ENCODE peak calls at places on chromosomes 7 and 10, in nine cellular contexts. C is IMR-90, W is neural progenitor cell, K is heart left ventricle, A is cardiac fibroblast, G is Caco-2, M is foreskin fibroblast, N is left ventricle myocardium inferior, Z is HCT116. R is an unnamed sample.

GRCh38 chr7:57774300-57774699 is 324.3 kb downstream of the ZNF716 start:
- DNase-seq in C (no peak), W (no peak), K (no peak), A (no peak), G (no peak), M (no peak), N (no peak), Z (no peak), R (no peak)

GRCh38 chr7:135204876-135205275 is 6.5 kb downstream of the WDR91 start:
- DNase-seq in C (no peak), W (no peak), K (no peak), A (no peak), G (no peak), M (no peak), N (no peak), Z (no peak), R (no peak)

GRCh38 chr7:54985405-54986360 is 33.1 kb upstream of the EGFR start:
- DNase-seq in C (peak), W (no peak), K (no peak), A (peak), G (peak), M (peak), N (no peak), Z (peak), R (no peak)

GRCh38 chr7:65302883-65303282 is 70.8 kb upstream of the ZNF92 start:
- DNase-seq in C (no peak), W (no peak), K (no peak), A (no peak), G (no peak), M (no peak), N (no peak), Z (no peak), R (no peak)

GRCh38 chr7:34062826-34063225 is 157.5 kb downstream of the BMPER start:
- DNase-seq in C (no peak), W (no peak), K (no peak), A (no peak), G (no peak), M (no peak), N (no peak), Z (no peak), R (no peak)

GRCh38 chr10:10792681-10793080 is 225.0 kb upstream of the CELF2 start:
- DNase-seq in C (peak), W (peak), K (no peak), A (peak), G (no peak), M (peak), N (no peak), Z (no peak), R (no peak)

GRCh38 chr7:47526466-47526865 is 55.4 kb downstream of the TNS3 start:
- DNase-seq in C (no peak), W (no peak), K (no peak), A (no peak), G (no peak), M (no peak), N (no peak), Z (no peak), R (no peak)

GRCh38 chr7:76225379-76225778 is 23.7 kb downstream of the SRRM3 start:
- DNase-seq in C (peak), W (peak), K (no peak), A (peak), G (no peak), M (no peak), N (no peak), Z (no peak), R (no peak)

GRCh38 chr7:7098280-7098818 is 84.0 kb upstream of the C1GALT1 start:
- DNase-seq in C (no peak), W (no peak), K (no peak), A (no peak), G (no peak), M (no peak), N (no peak), Z (no peak), R (no peak)

GRCh38 chr10:97498841-97499560 is at the start of gene UBTD1:
- DNase-seq in C (peak), W (peak), K (peak), A (peak), G (peak), M (peak), N (peak), Z (no peak), R (peak)

GRCh38 chr10:6072215-6072941 is 10.2 kb upstream of the IL2RA start:
- DNase-seq in C (no peak), W (no peak), K (no peak), A (no peak), G (no peak), M (no peak), N (no peak), Z (no peak), R (no peak)

GRCh38 chr7:132709971-132710567 is 133.8 kb upstream of the PLXNA4 start:
- DNase-seq in C (peak), W (peak), K (no peak), A (peak), G (no peak), M (peak), N (no peak), Z (peak), R (no peak)

GRCh38 chr7:108805808-108806397 is 236.2 kb downstream of the DNAJB9 start:
- DNase-seq in C (peak), W (peak), K (no peak), A (peak), G (no peak), M (peak), N (no peak), Z (peak), R (no peak)

GRCh38 chr10:6173203-6173602 is 29.5 kb upstream of the PFKFB3 start:
- DNase-seq in C (no peak), W (peak), K (no peak), A (no peak), G (no peak), M (no peak), N (no peak), Z (no peak), R (no peak)

GRCh38 chr7:93150200-93150835 is 2.1 kb upstream of the SAMD9L start:
- DNase-seq in C (peak), W (no peak), K (no peak), A (peak), G (no peak), M (peak), N (no peak), Z (no peak), R (no peak)

GRCh38 chr7:4479367-4480039 is 202.6 kb upstream of the FOXK1 start:
- DNase-seq in C (peak), W (peak), K (no peak), A (peak), G (peak), M (peak), N (no peak), Z (peak), R (no peak)

GRCh38 chr7:17311952-17312351 is 13.5 kb downstream of the AHR start:
- DNase-seq in C (no peak), W (peak), K (no peak), A (no peak), G (no peak), M (no peak), N (no peak), Z (no peak), R (no peak)

GRCh38 chr10:28949005-28950004 is 272.0 kb downstream of the BAMBI start:
- DNase-seq in C (peak), W (no peak), K (no peak), A (no peak), G (peak), M (no peak), N (no peak), Z (no peak), R (no peak)

GRCh38 chr10:71268751-71269150 is 50.3 kb upstream of the SLC29A3 start:
- DNase-seq in C (peak), W (no peak), K (peak), A (no peak), G (no peak), M (peak), N (peak), Z (no peak), R (no peak)

GRCh38 chr10:126135177-126135576 is 238.8 kb downstream of the FANK1 start:
- DNase-seq in C (peak), W (peak), K (no peak), A (peak), G (no peak), M (no peak), N (no peak), Z (no peak), R (no peak)

GRCh38 chr7:50953820-50954219 is 171.1 kb upstream of the GRB10 start:
- DNase-seq in C (peak), W (peak), K (no peak), A (peak), G (peak), M (peak), N (no peak), Z (no peak), R (no peak)

GRCh38 chr10:98858525-98858924 is 377.1 kb downstream of the HPSE2 start:
- DNase-seq in C (peak), W (peak), K (no peak), A (no peak), G (no peak), M (peak), N (no peak), Z (peak), R (no peak)

GRCh38 chr7:126103582-126103981 is 1149.2 kb downstream of the GRM8 start:
- DNase-seq in C (no peak), W (no peak), K (no peak), A (no peak), G (no peak), M (no peak), N (no peak), Z (no peak), R (no peak)

DNA sequence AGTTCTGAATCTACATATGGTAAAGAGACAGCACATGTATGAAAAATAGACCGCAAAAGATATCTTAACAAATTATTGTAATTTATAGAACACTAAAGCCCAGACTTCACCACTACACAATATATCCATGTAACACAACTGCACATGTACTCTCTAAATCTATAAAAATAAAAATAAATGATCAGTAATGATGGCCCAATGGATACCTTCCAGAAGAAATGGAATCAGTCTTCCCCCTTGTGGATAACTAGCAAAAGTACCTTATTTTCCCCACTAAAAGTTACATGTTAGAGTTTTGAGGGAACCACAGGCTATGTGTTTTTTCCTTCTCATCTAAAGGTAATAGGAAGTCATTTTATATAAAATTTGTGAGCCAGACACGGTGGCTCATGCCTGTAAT is 25.7 kb downstream of the C7orf25 start:
- DNase-seq in C (no peak), W (no peak), K (no peak), A (peak), G (no peak), M (no peak), N (no peak), Z (no peak), R (no peak)
- TF ChIP-seq CTCF in C (peak), W (peak), K (peak), A (peak), G (peak), M (peak), N (peak), Z (peak), R (no peak)

DNA sequence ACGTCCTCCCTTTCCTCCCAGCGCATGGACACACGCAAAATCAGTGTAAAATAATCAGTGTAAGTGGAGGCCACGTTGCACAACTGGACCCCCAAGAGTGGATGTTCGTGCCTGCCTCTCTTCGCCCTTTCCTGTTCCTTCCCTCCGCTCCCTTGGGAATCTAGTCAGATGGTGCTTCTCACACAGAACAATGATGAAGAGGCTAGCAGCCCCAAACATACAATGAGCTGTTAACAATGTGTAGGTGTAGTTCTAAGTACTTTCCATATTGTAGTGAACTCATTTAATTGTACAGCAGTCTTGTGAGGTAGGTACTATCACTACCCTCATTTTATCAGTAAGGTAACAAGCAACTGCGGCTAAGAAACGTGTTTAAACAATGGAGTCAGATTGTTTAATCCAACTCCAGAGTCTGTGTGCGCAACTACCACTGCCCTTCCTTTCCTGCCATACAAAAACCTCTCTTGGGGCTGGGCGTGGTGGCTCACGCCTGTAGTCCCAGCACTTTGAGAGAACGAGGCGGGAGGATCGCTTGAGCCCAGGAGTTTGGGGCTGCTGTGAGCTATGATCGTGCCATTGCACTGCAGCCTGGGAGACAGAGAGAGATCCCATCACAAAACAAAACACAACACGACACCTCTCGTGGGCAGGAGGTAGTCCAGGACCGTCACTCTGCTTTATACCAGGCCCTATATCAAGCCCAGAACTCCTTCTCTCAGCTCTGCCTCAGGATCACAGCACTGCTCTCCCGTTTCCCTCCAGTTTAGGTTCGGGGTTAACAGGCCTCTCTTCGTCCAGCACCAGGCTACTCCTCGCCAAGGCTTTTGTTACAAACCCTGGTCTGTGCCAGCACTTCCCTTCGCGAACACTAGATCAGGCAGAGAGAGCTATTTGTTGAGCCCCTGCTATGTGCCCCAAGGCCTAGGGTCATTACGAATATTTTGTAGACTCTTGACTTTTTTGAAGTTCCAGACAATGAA is 1.1 kb downstream of the FKBP9 start:
- DNase-seq in C (peak), W (no peak), K (peak), A (peak), G (no peak), M (peak), N (peak), Z (no peak), R (peak)
- H3K4me3 ChIP-seq in C (peak), W (peak), K (peak), A (peak), G (peak), M (peak), N (peak), Z (peak), R (peak)

DNA sequence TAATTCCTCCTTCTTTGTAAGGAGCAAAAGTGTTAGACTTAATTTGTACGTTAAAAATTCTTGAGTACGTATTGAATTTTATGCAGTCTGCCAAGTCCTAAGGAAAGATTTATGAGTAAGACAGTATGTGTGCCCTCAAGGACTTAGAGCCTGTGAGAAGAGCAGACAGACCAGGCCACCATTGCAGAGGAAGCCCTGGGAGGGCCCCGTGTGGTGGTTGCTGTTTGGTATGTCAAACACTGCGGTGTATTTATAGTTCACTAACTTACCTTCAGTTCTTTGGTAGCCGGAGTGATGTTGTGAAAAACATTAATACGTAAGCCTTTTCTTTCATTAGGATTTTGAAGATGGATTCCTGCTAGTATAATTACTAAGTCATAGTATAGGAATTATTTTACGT is 82.9 kb downstream of the GALNT11 start:
- DNase-seq in C (no peak), W (no peak), K (no peak), A (no peak), G (peak), M (no peak), N (no peak), Z (no peak), R (no peak)
- TF ChIP-seq CTCF in C (no peak), W (no peak), K (no peak), A (no peak), G (peak), M (no peak), N (peak), Z (no peak), R (no peak)

GRCh38 chr7:20825555-20825954 is 38.9 kb upstream of the SP8 start:
- DNase-seq in C (no peak), W (no peak), K (no peak), A (no peak), G (no peak), M (no peak), N (no peak), Z (no peak), R (no peak)

GRCh38 chr7:20831451-20831850 is 44.8 kb upstream of the SP8 start:
- DNase-seq in C (no peak), W (no peak), K (no peak), A (no peak), G (no peak), M (no peak), N (no peak), Z (no peak), R (no peak)

GRCh38 chr7:20828947-20829346 is 42.3 kb upstream of the SP8 start:
- DNase-seq in C (no peak), W (no peak), K (no peak), A (no peak), G (no peak), M (no peak), N (no peak), Z (no peak), R (no peak)

GRCh38 chr7:20826243-20826642 is 39.6 kb upstream of the SP8 start:
- DNase-seq in C (no peak), W (peak), K (no peak), A (no peak), G (no peak), M (no peak), N (no peak), Z (no peak), R (no peak)

GRCh38 chr7:20827172-20827571 is 40.5 kb upstream of the SP8 start:
- DNase-seq in C (no peak), W (no peak), K (no peak), A (no peak), G (no peak), M (no peak), N (no peak), Z (no peak), R (no peak)
- H3K4me3 ChIP-seq in C (no peak), W (peak), K (no peak), A (no peak), G (no peak), M (no peak), N (no peak), Z (no peak), R (no peak)